ENCODE peak calls at places on chromosomes 11 and 22, in four cellular contexts. K, S, H and P are unnamed samples.

GRCh38 chr11:128231845-128232410 is 355.4 kb downstream of the ETS1 start:
- DNase-seq in K (no peak), S (no peak), H (no peak), P (no peak)

GRCh38 chr11:31932879-31933278 is 121.8 kb upstream of the PAX6 start:
- DNase-seq in K (no peak), S (no peak), H (no peak), P (no peak)

GRCh38 chr22:19122143-19122751 is at the start of gene DGCR2:
- DNase-seq in K (peak), S (peak), H (peak), P (peak)

GRCh38 chr11:9004310-9004945 is 627 bp upstream of the NRIP3 start:
- DNase-seq in K (peak), S (no peak), H (no peak), P (no peak)

GRCh38 chr11:59182457-59183151 is 10.7 kb downstream of the DTX4 start:
- DNase-seq in K (peak), S (peak), H (peak), P (no peak)

GRCh38 chr22:30252411-30253204 is 6.0 kb upstream of the LIF start:
- DNase-seq in K (no peak), S (no peak), H (peak), P (no peak)

GRCh38 chr22:17884084-17884483 is 109.8 kb upstream of the BID start:
- DNase-seq in K (no peak), S (no peak), H (no peak), P (no peak)

GRCh38 chr22:49833340-49834007 is 5.8 kb upstream of the BRD1 start:
- DNase-seq in K (no peak), S (no peak), H (no peak), P (no peak)

GRCh38 chr22:32042924-32043323 is at the start of gene SLC5A1:
- DNase-seq in K (no peak), S (no peak), H (no peak), P (no peak)

GRCh38 chr22:28231423-28231822 is 312.4 kb upstream of the PITPNB start:
- DNase-seq in K (no peak), S (peak), H (no peak), P (no peak)

GRCh38 chr11:33636104-33636503 is 64.5 kb downstream of the C11orf91 start:
- DNase-seq in K (no peak), S (no peak), H (peak), P (no peak)

DNA sequence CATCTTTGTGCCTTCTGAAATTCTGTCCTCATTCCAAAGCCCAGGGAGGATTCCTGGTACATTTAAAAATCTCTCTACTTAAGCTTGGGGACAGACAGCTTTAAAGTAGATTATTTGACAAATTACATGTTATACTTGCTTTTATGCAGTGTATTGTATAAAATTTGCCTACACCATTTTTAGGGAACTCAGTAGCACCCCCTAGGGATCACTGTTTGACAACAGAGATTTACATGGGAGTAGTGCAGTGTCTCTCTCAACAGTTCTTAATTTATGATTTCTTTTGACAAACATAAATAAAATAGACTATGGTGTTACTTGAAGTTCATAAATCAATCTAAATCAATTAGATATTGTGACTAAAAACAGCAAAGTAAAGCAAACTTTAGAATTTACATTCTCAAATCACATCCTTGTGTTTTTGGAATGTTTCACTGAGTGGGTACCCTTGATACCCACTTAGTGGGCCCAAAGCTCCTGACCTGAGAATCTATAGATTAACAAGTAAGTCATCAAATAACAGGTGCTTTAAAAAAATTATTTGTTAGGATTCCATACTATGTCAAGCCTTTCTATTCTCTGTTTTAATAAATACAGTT is 428.8 kb downstream of the DYNC2H1 start:
- DNase-seq in K (no peak), S (no peak), H (peak), P (no peak)
- TF ChIP-seq CHD2 in K (no peak), S (no peak), H (no peak), P (no peak)

GRCh38 chr11:12813371-12814225 is 139.4 kb downstream of the TEAD1 start:
- DNase-seq in K (no peak), S (no peak), H (peak), P (no peak)
- TF ChIP-seq CHD2 in K (no peak), S (no peak), H (no peak), P (no peak)

DNA sequence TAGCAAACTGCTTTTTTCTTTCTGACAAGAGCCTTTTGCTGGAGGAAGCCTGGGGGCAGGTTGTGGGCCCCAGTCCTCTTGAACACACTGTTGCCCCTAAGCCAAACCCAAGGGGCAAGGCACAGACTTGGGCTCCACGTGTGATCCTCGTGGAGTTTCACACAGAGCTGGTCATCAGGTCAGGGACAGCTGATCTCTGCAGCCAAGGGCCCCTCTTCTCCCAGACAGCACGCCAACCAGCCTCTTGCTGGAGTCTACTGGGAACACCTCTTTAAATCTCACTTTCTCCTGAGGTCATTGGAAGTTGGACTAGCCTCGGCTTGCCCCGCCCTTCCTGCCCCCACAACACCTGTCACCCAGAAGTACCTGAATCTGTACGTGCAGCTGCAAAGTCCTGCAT is 39.8 kb downstream of the C11orf58 start:
- DNase-seq in K (no peak), S (no peak), H (no peak), P (no peak)
- TF ChIP-seq CHD2 in K (no peak), S (no peak), H (no peak), P (no peak)

GRCh38 chr22:36359172-36359973 is 28.4 kb downstream of the MYH9 start:
- DNase-seq in K (no peak), S (no peak), H (no peak), P (peak)
- TF ChIP-seq CHD2 in K (no peak), S (no peak), H (no peak), P (peak)

DNA sequence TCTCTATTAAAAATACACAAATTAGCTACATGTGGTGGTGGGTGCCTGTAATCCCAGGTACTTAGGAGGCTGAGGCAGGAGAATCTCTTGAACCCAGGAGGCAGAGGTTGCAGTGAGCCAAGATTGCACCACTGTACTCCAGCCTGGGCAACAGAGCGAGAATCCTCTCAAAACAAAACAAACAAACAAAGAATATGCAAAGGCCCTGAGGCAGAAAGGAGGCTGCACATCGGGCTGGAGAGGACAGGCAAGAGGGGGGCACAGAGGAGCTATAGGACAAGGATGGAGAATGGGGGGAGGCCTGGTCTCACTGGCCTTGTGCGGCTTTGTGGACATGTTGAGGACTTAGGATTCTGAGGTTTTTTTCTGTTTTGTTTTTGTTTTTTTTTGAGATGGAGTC is 8.4 kb downstream of the TRIOBP start:
- DNase-seq in K (no peak), S (no peak), H (no peak), P (no peak)
- TF ChIP-seq CHD2 in K (no peak), S (no peak), H (no peak), P (no peak)

GRCh38 chr11:35114901-35115687 is 23.9 kb upstream of the CD44 start:
- DNase-seq in K (no peak), S (no peak), H (no peak), P (no peak)

GRCh38 chr11:35115688-35116030 is 23.3 kb upstream of the CD44 start:
- DNase-seq in K (no peak), S (no peak), H (no peak), P (no peak)

GRCh38 chr11:35118906-35119305 is 20.1 kb upstream of the CD44 start:
- DNase-seq in K (no peak), S (no peak), H (no peak), P (no peak)

GRCh38 chr11:35116245-35116644 is 22.7 kb upstream of the CD44 start:
- DNase-seq in K (no peak), S (no peak), H (no peak), P (no peak)

GRCh38 chr11:35116762-35117588 is 22.0 kb upstream of the CD44 start:
- DNase-seq in K (no peak), S (no peak), H (no peak), P (no peak)
- TF ChIP-seq CHD2 in K (no peak), S (no peak), H (no peak), P (no peak)

GRCh38 chr22:42800731-42801536 is 56.1 kb downstream of the ARFGAP3 start:
- DNase-seq in K (no peak), S (peak), H (no peak), P (no peak)

GRCh38 chr22:42797021-42797420 is 60.1 kb downstream of the ARFGAP3 start:
- DNase-seq in K (no peak), S (no peak), H (no peak), P (no peak)

GRCh38 chr22:42799462-42800405 is 57.3 kb downstream of the ARFGAP3 start:
- DNase-seq in K (no peak), S (no peak), H (no peak), P (no peak)

GRCh38 chr22:42801537-42802165 is 55.4 kb downstream of the ARFGAP3 start:
- DNase-seq in K (no peak), S (no peak), H (no peak), P (no peak)

GRCh38 chr22:42799061-42799460 is 58.0 kb downstream of the ARFGAP3 start:
- DNase-seq in K (no peak), S (no peak), H (no peak), P (no peak)
- TF ChIP-seq CHD2 in K (no peak), S (no peak), H (no peak), P (no peak)

DNA sequence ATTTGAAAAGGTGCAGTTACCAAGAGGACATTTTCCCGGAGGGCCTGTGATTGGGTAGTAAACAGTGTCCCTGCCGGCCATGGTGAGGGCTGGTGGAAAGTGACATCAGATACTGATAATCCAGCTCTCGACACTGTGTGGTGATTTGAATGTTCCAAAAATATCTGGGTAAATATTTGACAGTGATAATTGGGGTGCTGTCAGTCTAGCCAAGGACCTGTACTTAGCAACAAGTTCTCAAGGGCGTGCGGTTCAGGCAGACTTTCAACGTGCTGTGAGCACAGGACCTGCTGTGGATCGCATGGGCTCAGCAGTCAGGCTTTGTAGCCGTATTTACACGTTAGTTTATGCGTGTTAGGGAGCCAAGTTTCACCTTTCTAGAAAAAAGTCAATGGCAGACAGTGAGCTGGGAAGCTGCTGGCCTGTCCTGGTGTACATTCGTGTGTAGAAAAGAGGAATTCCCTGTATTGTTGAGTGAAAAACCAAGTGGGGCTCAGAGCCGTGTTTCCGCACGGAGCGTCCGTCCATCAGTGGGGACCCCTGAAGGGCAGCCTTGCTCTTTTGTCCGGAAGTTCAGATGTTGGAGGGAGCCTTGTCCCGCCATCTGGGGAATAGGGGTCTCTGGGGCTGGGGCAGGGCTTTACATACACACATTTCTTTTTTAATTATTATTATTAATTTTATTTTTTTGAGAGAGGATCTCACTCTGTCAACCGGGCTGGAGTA is 11.3 kb downstream of the TRMU start:
- DNase-seq in K (no peak), S (no peak), H (no peak), P (no peak)
- TF ChIP-seq CHD2 in K (no peak), S (no peak), H (no peak), P (no peak)